ENCODE peak calls at places on chromosomes 5 and 9, in six cellular contexts. One of them, this sample, is unnamed.
A peak's percentile ranks its signal among the peaks of the same experiment; 100 is the strongest.

GRCh38 chr5:141914154-141914743 is 9.4 kb upstream of the DELE1 start:
- DNase-seq in A549: no peak
- DNase-seq in colonic mucosa: peak; percentile 60
- DNase-seq in prostate gland: no peak
- DNase-seq in pancreas: peak; percentile 27
- DNase-seq in CD4-positive, alpha-beta T cell: no peak
- DNase-seq in this sample: no peak

GRCh38 chr9:115883467-115884329 is 269.9 kb upstream of the PAPPA start:
- DNase-seq in CD4-positive, alpha-beta T cell: no peak
- DNase-seq in colonic mucosa: peak; percentile 23
- DNase-seq in prostate gland: peak; percentile 12
- DNase-seq in A549: peak; percentile 60
- DNase-seq in pancreas: peak; percentile 23
- DNase-seq in this sample: peak; percentile 85

GRCh38 chr9:86452194-86452828 is 98.1 kb upstream of the TUT7 start:
- DNase-seq in pancreas: no peak
- DNase-seq in prostate gland: no peak
- DNase-seq in A549: no peak
- DNase-seq in CD4-positive, alpha-beta T cell: no peak
- DNase-seq in colonic mucosa: no peak
- DNase-seq in this sample: no peak

GRCh38 chr5:139711067-139711851 is 63.1 kb downstream of the CXXC5 start:
- DNase-seq in A549: peak; percentile 31
- DNase-seq in CD4-positive, alpha-beta T cell: peak; percentile 26
- DNase-seq in colonic mucosa: peak; percentile 39
- DNase-seq in prostate gland: no peak
- DNase-seq in pancreas: no peak
- DNase-seq in this sample: peak; percentile 61

GRCh38 chr5:61052870-61053269 is 107.9 kb downstream of the NDUFAF2 start:
- DNase-seq in prostate gland: no peak
- DNase-seq in CD4-positive, alpha-beta T cell: no peak
- DNase-seq in A549: peak; percentile 3
- DNase-seq in pancreas: no peak
- DNase-seq in colonic mucosa: no peak
- DNase-seq in this sample: peak; percentile 78

GRCh38 chr5:102611312-102611711 is 112.5 kb upstream of the SLCO6A1 start:
- DNase-seq in prostate gland: no peak
- DNase-seq in pancreas: no peak
- DNase-seq in CD4-positive, alpha-beta T cell: no peak
- DNase-seq in colonic mucosa: no peak
- DNase-seq in A549: no peak
- DNase-seq in this sample: no peak

GRCh38 chr9:6538666-6539071 is 106.9 kb downstream of the GLDC start:
- DNase-seq in A549: no peak
- DNase-seq in prostate gland: no peak
- DNase-seq in colonic mucosa: no peak
- DNase-seq in pancreas: no peak
- DNase-seq in CD4-positive, alpha-beta T cell: no peak
- DNase-seq in this sample: no peak

GRCh38 chr5:126027652-126028051 is 395.6 kb upstream of the GRAMD2B start:
- DNase-seq in A549: no peak
- DNase-seq in prostate gland: no peak
- DNase-seq in colonic mucosa: no peak
- DNase-seq in CD4-positive, alpha-beta T cell: no peak
- DNase-seq in pancreas: no peak
- DNase-seq in this sample: no peak

GRCh38 chr9:33287087-33287490 is 3.2 kb upstream of the NFX1 start:
- DNase-seq in colonic mucosa: peak; percentile 69
- DNase-seq in prostate gland: peak; percentile 54
- DNase-seq in CD4-positive, alpha-beta T cell: peak; percentile 35
- DNase-seq in pancreas: peak; percentile 39
- DNase-seq in A549: peak; percentile 89
- DNase-seq in this sample: peak; percentile 79

GRCh38 chr5:130845049-130845765 is 319.8 kb downstream of the HINT1 start:
- DNase-seq in pancreas: no peak
- DNase-seq in CD4-positive, alpha-beta T cell: no peak
- DNase-seq in colonic mucosa: no peak
- DNase-seq in A549: no peak
- DNase-seq in prostate gland: no peak
- DNase-seq in this sample: no peak

GRCh38 chr9:114504341-114505186 is 709 bp downstream of the WHRN start:
- DNase-seq in prostate gland: peak; percentile 63
- DNase-seq in A549: peak; percentile 64
- DNase-seq in CD4-positive, alpha-beta T cell: no peak
- DNase-seq in colonic mucosa: peak; percentile 42
- DNase-seq in pancreas: peak; percentile 51
- DNase-seq in this sample: peak; percentile 72

GRCh38 chr5:141508808-141509611 is 20.1 kb downstream of the PCDHGC5 start:
- DNase-seq in prostate gland: no peak
- DNase-seq in A549: no peak
- DNase-seq in pancreas: no peak
- DNase-seq in CD4-positive, alpha-beta T cell: no peak
- DNase-seq in colonic mucosa: no peak
- DNase-seq in this sample: peak; percentile 96

GRCh38 chr9:123267481-123268239 is 726 bp downstream of the STRBP start:
- DNase-seq in prostate gland: no peak
- DNase-seq in colonic mucosa: peak; percentile 33
- DNase-seq in CD4-positive, alpha-beta T cell: peak; percentile 2
- DNase-seq in pancreas: peak; percentile 34
- DNase-seq in A549: no peak
- DNase-seq in this sample: peak; percentile 29

GRCh38 chr9:124708070-124708469 is 63.0 kb downstream of the NR6A1 start:
- DNase-seq in colonic mucosa: peak; percentile 69
- DNase-seq in CD4-positive, alpha-beta T cell: no peak
- DNase-seq in pancreas: no peak
- DNase-seq in A549: no peak
- DNase-seq in prostate gland: no peak
- DNase-seq in this sample: no peak

GRCh38 chr5:29924107-29924506 is 1269.4 kb upstream of the CDH6 start:
- DNase-seq in A549: no peak
- DNase-seq in prostate gland: no peak
- DNase-seq in CD4-positive, alpha-beta T cell: no peak
- DNase-seq in pancreas: no peak
- DNase-seq in colonic mucosa: no peak
- DNase-seq in this sample: no peak

GRCh38 chr9:89400398-89401116 is 82.3 kb downstream of the SECISBP2 start:
- DNase-seq in prostate gland: no peak
- DNase-seq in CD4-positive, alpha-beta T cell: no peak
- DNase-seq in colonic mucosa: no peak
- DNase-seq in A549: no peak
- DNase-seq in pancreas: no peak
- DNase-seq in this sample: no peak

GRCh38 chr9:106864533-106865143 is 1.7 kb downstream of the ZNF462 start:
- DNase-seq in CD4-positive, alpha-beta T cell: no peak
- DNase-seq in prostate gland: no peak
- DNase-seq in A549: peak; percentile 25
- DNase-seq in colonic mucosa: no peak
- DNase-seq in pancreas: no peak
- DNase-seq in this sample: peak; percentile 45

GRCh38 chr5:99105216-99105615 is 176.4 kb upstream of the CHD1 start:
- DNase-seq in A549: no peak
- DNase-seq in CD4-positive, alpha-beta T cell: no peak
- DNase-seq in pancreas: no peak
- DNase-seq in prostate gland: no peak
- DNase-seq in colonic mucosa: no peak
- DNase-seq in this sample: no peak

GRCh38 chr5:127296321-127296720 is 5.7 kb downstream of the MEGF10 start:
- DNase-seq in prostate gland: no peak
- DNase-seq in colonic mucosa: no peak
- DNase-seq in CD4-positive, alpha-beta T cell: no peak
- DNase-seq in pancreas: no peak
- DNase-seq in A549: no peak
- DNase-seq in this sample: peak; percentile 83

GRCh38 chr5:139762624-139763170 is 32.9 kb upstream of the PSD2 start:
- DNase-seq in CD4-positive, alpha-beta T cell: no peak
- DNase-seq in A549: no peak
- DNase-seq in colonic mucosa: no peak
- DNase-seq in pancreas: no peak
- DNase-seq in prostate gland: no peak
- DNase-seq in this sample: no peak

GRCh38 chr5:57069115-57069835 is 104.6 kb upstream of the GPBP1 start:
- DNase-seq in A549: no peak
- DNase-seq in colonic mucosa: no peak
- DNase-seq in CD4-positive, alpha-beta T cell: no peak
- DNase-seq in prostate gland: no peak
- DNase-seq in pancreas: no peak
- DNase-seq in this sample: no peak

GRCh38 chr5:74149395-74149794 is 491.1 kb downstream of the ENC1 start:
- DNase-seq in CD4-positive, alpha-beta T cell: no peak
- DNase-seq in pancreas: no peak
- DNase-seq in A549: no peak
- DNase-seq in colonic mucosa: no peak
- DNase-seq in prostate gland: peak; percentile 88
- DNase-seq in this sample: peak; percentile 82

GRCh38 chr9:12739014-12739413 is 35.8 kb upstream of the LURAP1L start:
- DNase-seq in colonic mucosa: no peak
- DNase-seq in prostate gland: no peak
- DNase-seq in pancreas: no peak
- DNase-seq in CD4-positive, alpha-beta T cell: no peak
- DNase-seq in A549: no peak
- DNase-seq in this sample: no peak

GRCh38 chr9:114434878-114435311 is 47.1 kb upstream of the AKNA start:
- DNase-seq in pancreas: no peak
- DNase-seq in colonic mucosa: no peak
- DNase-seq in CD4-positive, alpha-beta T cell: no peak
- DNase-seq in prostate gland: peak; percentile 39
- DNase-seq in A549: peak; percentile 63
- DNase-seq in this sample: peak; percentile 91

GRCh38 chr5:116137544-116138378 is 52.9 kb downstream of the COMMD10 start:
- DNase-seq in colonic mucosa: no peak
- DNase-seq in prostate gland: no peak
- DNase-seq in CD4-positive, alpha-beta T cell: no peak
- DNase-seq in A549: peak; percentile 15
- DNase-seq in pancreas: no peak
- DNase-seq in this sample: peak; percentile 33

GRCh38 chr5:110651507-110651906 is 75.0 kb downstream of the TMEM232 start:
- DNase-seq in pancreas: no peak
- DNase-seq in prostate gland: no peak
- DNase-seq in A549: no peak
- DNase-seq in colonic mucosa: no peak
- DNase-seq in CD4-positive, alpha-beta T cell: no peak
- DNase-seq in this sample: no peak

GRCh38 chr5:80755634-80756033 is 100.9 kb upstream of the DHFR start:
- DNase-seq in A549: no peak
- DNase-seq in CD4-positive, alpha-beta T cell: no peak
- DNase-seq in colonic mucosa: no peak
- DNase-seq in pancreas: no peak
- DNase-seq in prostate gland: no peak
- DNase-seq in this sample: no peak

GRCh38 chr9:137575725-137576411 is 2.9 kb downstream of the DPH7 start:
- DNase-seq in pancreas: no peak
- DNase-seq in colonic mucosa: no peak
- DNase-seq in CD4-positive, alpha-beta T cell: no peak
- DNase-seq in prostate gland: no peak
- DNase-seq in A549: no peak
- DNase-seq in this sample: no peak
- TF ChIP-seq CTCF in pancreas: no peak
- TF ChIP-seq CTCF in colonic mucosa: no peak
- TF ChIP-seq CTCF in CD4-positive, alpha-beta T cell: no peak
- TF ChIP-seq CTCF in prostate gland: no peak
- TF ChIP-seq CTCF in A549: no peak
- TF ChIP-seq CTCF in this sample: no peak

GRCh38 chr9:135989722-135990467 is 28.7 kb upstream of the UBAC1 start:
- DNase-seq in prostate gland: peak; percentile 49
- DNase-seq in colonic mucosa: no peak
- DNase-seq in CD4-positive, alpha-beta T cell: peak; percentile 39
- DNase-seq in A549: no peak
- DNase-seq in pancreas: no peak
- DNase-seq in this sample: no peak
- H3K27ac ChIP-seq in prostate gland: no peak overlapping the region
- H3K27ac ChIP-seq in colonic mucosa: no peak overlapping the region
- H3K27ac ChIP-seq in CD4-positive, alpha-beta T cell: no peak overlapping the region
- H3K27ac ChIP-seq in A549: no peak overlapping the region
- H3K27ac ChIP-seq in pancreas: peak overlapping the region; percentile 8
- H3K27ac ChIP-seq in this sample: no peak overlapping the region

GRCh38 chr9:22308177-22308576 is 138.4 kb upstream of the DMRTA1 start:
- DNase-seq in colonic mucosa: no peak
- DNase-seq in CD4-positive, alpha-beta T cell: no peak
- DNase-seq in prostate gland: no peak
- DNase-seq in A549: no peak
- DNase-seq in pancreas: no peak
- DNase-seq in this sample: no peak

DNA sequence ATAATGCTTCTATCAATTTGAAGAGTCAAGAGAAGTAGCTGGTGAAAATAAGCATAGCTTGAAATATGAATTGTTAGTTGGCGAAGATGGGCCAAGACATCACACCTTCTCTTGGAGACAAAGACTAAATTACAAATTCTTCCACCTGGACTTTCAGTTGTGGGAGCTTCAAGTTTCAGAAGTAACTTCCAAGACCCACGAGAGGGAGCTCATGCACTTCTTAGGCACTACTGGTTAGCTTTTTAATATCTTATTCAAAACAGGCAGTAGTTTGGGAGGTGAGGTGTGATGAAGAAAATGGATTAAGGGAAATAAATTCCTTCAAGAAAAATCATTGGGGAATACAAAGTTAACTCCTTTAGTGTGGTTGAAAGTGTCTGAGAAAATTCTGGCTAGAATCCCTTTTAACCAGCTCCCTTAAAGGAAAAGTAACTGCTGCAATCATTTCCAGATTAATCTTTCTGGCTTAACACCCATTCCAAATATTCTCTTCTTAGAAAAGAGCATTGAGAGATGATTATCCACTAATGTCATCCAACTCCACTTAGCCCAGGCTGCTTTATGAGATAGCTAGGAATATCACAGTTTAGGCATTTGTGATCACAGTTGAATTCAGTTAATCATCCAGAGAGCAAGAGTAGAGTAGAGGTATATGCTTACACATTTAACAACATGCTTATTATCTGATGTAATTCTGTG is 139.5 kb upstream of the DMRTA1 start:
- DNase-seq in pancreas: peak; percentile 28
- DNase-seq in colonic mucosa: peak; percentile 19
- DNase-seq in A549: peak; percentile 28
- DNase-seq in CD4-positive, alpha-beta T cell: no peak
- DNase-seq in prostate gland: peak; percentile 37
- DNase-seq in this sample: peak; percentile 53
- TF ChIP-seq CTCF in pancreas: peak; percentile 48
- TF ChIP-seq CTCF in colonic mucosa: peak; percentile 30
- TF ChIP-seq CTCF in A549: peak; percentile 94
- TF ChIP-seq CTCF in CD4-positive, alpha-beta T cell: no peak
- TF ChIP-seq CTCF in prostate gland: peak; percentile 24
- TF ChIP-seq CTCF in this sample: peak; percentile 86

DNA sequence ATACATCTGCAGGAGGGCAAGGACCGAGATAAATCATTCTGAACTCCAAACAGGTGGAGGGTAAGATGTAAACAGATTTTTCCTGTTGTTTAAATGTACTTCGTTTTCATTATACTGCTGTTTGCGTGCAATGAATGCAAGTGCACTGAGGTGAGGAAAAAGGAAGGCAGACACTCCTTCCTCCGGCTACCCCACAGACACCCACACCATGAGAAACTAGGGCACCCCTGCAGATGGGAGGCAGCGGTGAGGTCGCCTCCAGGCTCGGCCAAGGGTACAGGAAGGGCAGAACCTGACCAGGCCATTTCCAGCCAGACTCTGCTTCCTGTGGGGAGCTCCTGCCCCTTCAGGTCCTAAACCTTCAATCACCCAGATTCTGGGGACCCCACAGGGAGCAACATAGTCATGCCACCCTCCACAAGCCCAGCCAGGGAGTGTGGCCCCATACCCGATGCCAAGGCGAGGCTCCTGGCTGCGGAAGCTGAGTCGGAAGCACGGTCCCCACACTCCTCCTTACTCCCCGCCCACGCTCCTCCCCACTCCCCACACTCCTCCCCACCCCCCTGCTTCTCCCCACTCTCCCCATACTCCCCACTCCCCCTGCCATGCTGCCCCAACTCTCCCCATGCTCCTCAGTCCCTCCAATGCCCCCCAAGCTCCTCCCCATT is 37.1 kb downstream of the VAV2 start:
- DNase-seq in pancreas: no peak
- DNase-seq in A549: no peak
- DNase-seq in CD4-positive, alpha-beta T cell: peak; percentile 13
- DNase-seq in colonic mucosa: no peak
- DNase-seq in prostate gland: no peak
- DNase-seq in this sample: no peak
- H3K27ac ChIP-seq in pancreas: no peak overlapping the region
- H3K27ac ChIP-seq in A549: no peak overlapping the region
- H3K27ac ChIP-seq in CD4-positive, alpha-beta T cell: no peak overlapping the region
- H3K27ac ChIP-seq in colonic mucosa: no peak overlapping the region
- H3K27ac ChIP-seq in prostate gland: no peak overlapping the region
- H3K27ac ChIP-seq in this sample: peak overlapping the region; percentile 64